ENCODE peak calls at places on chromosomes 16 and 17, in five cellular contexts. E, Z, F, T and M are unnamed samples.

GRCh38 chr16:80285089-80285488 is 255.7 kb upstream of the DYNLRB2 start:
- DNase-seq in E (no peak), Z (no peak), F (no peak), T (no peak), M (no peak)

GRCh38 chr16:10936585-10936984 is 5.7 kb downstream of the DEXI start:
- DNase-seq in E (no peak), Z (no peak), F (no peak), T (no peak), M (no peak)

GRCh38 chr16:1363501-1364041 is 11.8 kb downstream of the GNPTG start:
- DNase-seq in E (no peak), Z (no peak), F (peak; percentile 30), T (peak; percentile 77), M (peak; percentile 81)

GRCh38 chr16:54926166-54926838 is 4.4 kb upstream of the IRX5 start:
- DNase-seq in E (no peak), Z (peak; percentile 82), F (no peak), T (no peak), M (peak; percentile 22)

GRCh38 chr16:15967655-15968315 is 18.4 kb downstream of the ABCC1 start:
- DNase-seq in E (no peak), Z (no peak), F (no peak), T (no peak), M (no peak)

GRCh38 chr16:31088459-31089183 is at the start of gene PRSS53:
- DNase-seq in E (no peak), Z (no peak), F (no peak), T (no peak), M (no peak)

GRCh38 chr17:45366049-45366448 is 49.2 kb upstream of the MAP3K14 start:
- DNase-seq in E (no peak), Z (no peak), F (no peak), T (no peak), M (no peak)

GRCh38 chr17:39231587-39232551 is 6.1 kb upstream of the STAC2 start:
- DNase-seq in E (no peak), Z (no peak), F (peak; percentile 87), T (peak; percentile 67), M (peak; percentile 58)

GRCh38 chr16:180921-181667 is 835 bp downstream of the HBQ1 start:
- DNase-seq in E (no peak), Z (peak; percentile 46), F (peak; percentile 82), T (peak; percentile 88), M (peak; percentile 89)

GRCh38 chr17:79084291-79085153 is 9.9 kb downstream of the ENGASE start:
- DNase-seq in E (no peak), Z (no peak), F (no peak), T (no peak), M (no peak)

GRCh38 chr16:56517206-56517605 is 2.6 kb downstream of the BBS2 start:
- DNase-seq in E (no peak), Z (no peak), F (no peak), T (no peak), M (no peak)

GRCh38 chr17:39722104-39722503 is 8.2 kb downstream of the MIEN1 start:
- DNase-seq in E (no peak), Z (no peak), F (no peak), T (no peak), M (no peak)

GRCh38 chr17:55442953-55443683 is 21.5 kb upstream of the MMD start:
- DNase-seq in E (no peak), Z (no peak), F (no peak), T (no peak), M (no peak)

GRCh38 chr16:50160495-50161164 is 7.5 kb downstream of the TENT4B start:
- DNase-seq in E (no peak), Z (no peak), F (no peak), T (no peak), M (no peak)

GRCh38 chr16:4005281-4005680 is 111.0 kb downstream of the ADCY9 start:
- DNase-seq in E (no peak), Z (no peak), F (no peak), T (no peak), M (no peak)